ENCODE peak calls at places on chromosome 1, in four cellular contexts. Y, N, F and U are unnamed samples.

GRCh38 chr1:177410179-177410766 is 239.5 kb downstream of the BRINP2 start:
- DNase-seq in Y (no peak), N (no peak), F (no peak), U (no peak)

GRCh38 chr1:8315573-8316475 is 2.1 kb upstream of the SLC45A1 start:
- DNase-seq in Y (no peak), N (no peak), F (no peak), U (no peak)

GRCh38 chr1:183841550-183841949 is 36.6 kb downstream of the RGL1 start:
- DNase-seq in Y (no peak), N (no peak), F (no peak), U (no peak)

GRCh38 chr1:61142726-61143500 is 60.6 kb downstream of the NFIA start:
- DNase-seq in Y (no peak), N (no peak), F (no peak), U (no peak)

GRCh38 chr1:156767879-156768608 is 709 bp downstream of the PRCC start:
- DNase-seq in Y (peak), N (no peak), F (peak), U (no peak)

GRCh38 chr1:63645301-63645700 is 52.1 kb downstream of the PGM1 start:
- DNase-seq in Y (no peak), N (no peak), F (no peak), U (no peak)

GRCh38 chr1:180616441-180616840 is 15.4 kb upstream of the XPR1 start:
- DNase-seq in Y (no peak), N (no peak), F (no peak), U (no peak)

GRCh38 chr1:46804926-46805325 is 6.1 kb downstream of the CYP4B1 start:
- DNase-seq in Y (no peak), N (no peak), F (no peak), U (no peak)

GRCh38 chr1:174364996-174365760 is 82.6 kb upstream of the GPR52 start:
- DNase-seq in Y (no peak), N (no peak), F (no peak), U (no peak)

GRCh38 chr1:70487910-70488665 is 77.0 kb downstream of the CTH start:
- DNase-seq in Y (no peak), N (peak), F (peak), U (peak)

GRCh38 chr1:203276916-203277535 is 28.3 kb upstream of the BTG2 start:
- DNase-seq in Y (no peak), N (no peak), F (no peak), U (no peak)

GRCh38 chr1:168340796-168341510 is 60.3 kb downstream of the TBX19 start:
- DNase-seq in Y (no peak), N (no peak), F (no peak), U (no peak)

GRCh38 chr1:115238336-115239147 is 99.5 kb downstream of the NGF start:
- DNase-seq in Y (no peak), N (no peak), F (no peak), U (no peak)

GRCh38 chr1:156385534-156386031 is 16.6 kb downstream of the RHBG start:
- DNase-seq in Y (peak), N (peak), F (peak), U (peak)